ENCODE peak calls at places on chromosomes 16 and 17, in six cellular contexts. T, K, W, Z, A and H are unnamed samples.

GRCh38 chr16:80594756-80595155 is 54.0 kb downstream of the DYNLRB2 start:
- DNase-seq in T (no peak), K (no peak), W (no peak), Z (no peak), A (no peak), H (no peak)

GRCh38 chr17:45381001-45381400 is 51.7 kb downstream of the ARHGAP27 start:
- DNase-seq in T (no peak), K (no peak), W (no peak), Z (no peak), A (no peak), H (no peak)

GRCh38 chr17:42997984-42998938 is at the start of gene RPL27:
- DNase-seq in T (peak), K (peak), W (peak), Z (peak), A (peak), H (peak)

GRCh38 chr16:85428168-85428898 is 184.8 kb upstream of the GSE1 start:
- DNase-seq in T (no peak), K (peak), W (peak), Z (no peak), A (peak), H (peak)

GRCh38 chr17:76501018-76501826 is at the start of gene RHBDF2:
- DNase-seq in T (no peak), K (peak), W (peak), Z (peak), A (peak), H (peak)

GRCh38 chr17:60147553-60148241 is 2.1 kb upstream of the CA4 start:
- DNase-seq in T (no peak), K (no peak), W (no peak), Z (no peak), A (no peak), H (no peak)

GRCh38 chr17:77325826-77326581 is 185.2 kb downstream of the SEC14L1 start:
- DNase-seq in T (no peak), K (no peak), W (peak), Z (no peak), A (peak), H (no peak)

GRCh38 chr17:58315281-58315711 is 13.3 kb downstream of the TSPOAP1 start:
- DNase-seq in T (no peak), K (no peak), W (no peak), Z (no peak), A (no peak), H (no peak)

GRCh38 chr16:59053911-59054310 is 319.8 kb upstream of the GOT2 start:
- DNase-seq in T (no peak), K (no peak), W (no peak), Z (no peak), A (no peak), H (no peak)

GRCh38 chr17:14168582-14168981 is 68.1 kb downstream of the CDRT15 start:
- DNase-seq in T (no peak), K (no peak), W (no peak), Z (no peak), A (no peak), H (no peak)

GRCh38 chr16:65214196-65214595 is 92.3 kb upstream of the CDH11 start:
- DNase-seq in T (no peak), K (no peak), W (no peak), Z (no peak), A (no peak), H (no peak)

GRCh38 chr17:71790791-71791190 is 330.0 kb upstream of the SOX9 start:
- DNase-seq in T (no peak), K (no peak), W (no peak), Z (no peak), A (no peak), H (no peak)

GRCh38 chr16:27980919-27981670 is 82.4 kb downstream of the GSG1L start:
- DNase-seq in T (no peak), K (no peak), W (no peak), Z (no peak), A (no peak), H (no peak)

GRCh38 chr16:610513-611381 is 20.0 kb upstream of the WFIKKN1 start:
- DNase-seq in T (no peak), K (peak), W (peak), Z (no peak), A (peak), H (no peak)

GRCh38 chr16:64866026-64866425 is 255.8 kb downstream of the CDH11 start:
- DNase-seq in T (no peak), K (no peak), W (no peak), Z (no peak), A (no peak), H (no peak)

GRCh38 chr17:34645636-34646035 is 66.3 kb downstream of the TMEM132E start:
- DNase-seq in T (no peak), K (peak), W (no peak), Z (no peak), A (no peak), H (peak)

GRCh38 chr16:29170393-29171239 is 185.8 kb downstream of the LAT start:
- DNase-seq in T (no peak), K (no peak), W (no peak), Z (no peak), A (no peak), H (no peak)

GRCh38 chr16:86072328-86073102 is 173.6 kb downstream of the IRF8 start:
- DNase-seq in T (peak), K (peak), W (no peak), Z (peak), A (peak), H (peak)

GRCh38 chr16:4661661-4662060 is 31.7 kb upstream of the NUDT16L1 start:
- DNase-seq in T (no peak), K (no peak), W (no peak), Z (no peak), A (no peak), H (no peak)

GRCh38 chr17:229130-229944 is 47.9 kb upstream of the DOC2B start:
- DNase-seq in T (no peak), K (no peak), W (no peak), Z (no peak), A (no peak), H (no peak)

GRCh38 chr17:3959295-3959899 is 4.8 kb downstream of the ATP2A3 start:
- DNase-seq in T (no peak), K (peak), W (no peak), Z (peak), A (no peak), H (no peak)

GRCh38 chr16:57619133-57619605 is 9.3 kb upstream of the ADGRG1 start:
- DNase-seq in T (no peak), K (no peak), W (no peak), Z (no peak), A (no peak), H (no peak)

GRCh38 chr17:49491370-49491769 is 3.7 kb upstream of the NGFR start:
- DNase-seq in T (no peak), K (no peak), W (no peak), Z (no peak), A (no peak), H (no peak)

GRCh38 chr17:27381007-27381501 is 75.2 kb upstream of the KSR1 start:
- DNase-seq in T (no peak), K (peak), W (peak), Z (peak), A (peak), H (peak)

GRCh38 chr17:40600486-40601046 is 35.3 kb upstream of the CCR7 start:
- DNase-seq in T (no peak), K (peak), W (no peak), Z (no peak), A (no peak), H (no peak)

GRCh38 chr16:67406628-67407027 is 9.6 kb downstream of the ZDHHC1 start:
- DNase-seq in T (peak), K (no peak), W (no peak), Z (no peak), A (no peak), H (no peak)

GRCh38 chr17:5203178-5203907 is 11.7 kb upstream of the ZNF594 start:
- DNase-seq in T (no peak), K (no peak), W (no peak), Z (no peak), A (no peak), H (no peak)

GRCh38 chr17:28807925-28808641 is 34.5 kb downstream of the FAM222B start:
- DNase-seq in T (peak), K (peak), W (no peak), Z (peak), A (no peak), H (no peak)

GRCh38 chr17:73841431-73842060 is 197.3 kb upstream of the SDK2 start:
- DNase-seq in T (no peak), K (peak), W (no peak), Z (no peak), A (peak), H (no peak)
- TF ChIP-seq CTCF in T (no peak), K (no peak), W (peak), Z (no peak), A (peak), H (no peak)

GRCh38 chr16:87304951-87305350 is 12.2 kb downstream of the C16orf95 start:
- DNase-seq in T (no peak), K (no peak), W (no peak), Z (no peak), A (no peak), H (no peak)

GRCh38 chr16:87303962-87304521 is 13.2 kb downstream of the C16orf95 start:
- DNase-seq in T (no peak), K (no peak), W (no peak), Z (no peak), A (no peak), H (no peak)

GRCh38 chr16:87303431-87303930 is 13.7 kb downstream of the C16orf95 start:
- DNase-seq in T (no peak), K (no peak), W (no peak), Z (no peak), A (peak), H (no peak)

GRCh38 chr16:87308826-87309225 is 8.4 kb downstream of the C16orf95 start:
- DNase-seq in T (no peak), K (no peak), W (no peak), Z (no peak), A (no peak), H (no peak)

GRCh38 chr16:87305505-87306391 is 11.4 kb downstream of the C16orf95 start:
- DNase-seq in T (peak), K (peak), W (no peak), Z (no peak), A (no peak), H (no peak)
- TF ChIP-seq CTCF in T (peak), K (no peak), W (no peak), Z (no peak), A (no peak), H (no peak)

DNA sequence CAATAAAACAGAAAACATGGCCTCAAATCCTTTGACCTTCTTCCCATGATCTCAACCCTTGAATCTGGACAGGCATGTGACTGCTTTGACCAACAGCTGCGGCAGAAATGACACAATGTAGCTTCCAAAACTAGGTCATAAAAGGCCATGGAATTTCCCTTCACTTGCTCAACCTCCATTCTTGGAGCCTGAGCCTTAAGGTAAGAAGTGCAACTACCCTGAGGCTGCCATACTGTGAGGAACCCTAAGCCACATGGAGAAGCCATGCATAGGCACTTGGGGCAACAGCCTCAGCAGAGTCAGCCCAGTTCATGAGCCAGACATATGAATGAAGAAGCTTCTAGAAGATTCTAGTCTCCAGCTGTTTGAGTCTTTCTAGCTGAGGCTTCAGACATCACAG is 75.8 kb upstream of the BRD7 start:
- DNase-seq in T (no peak), K (no peak), W (no peak), Z (no peak), A (no peak), H (no peak)
- TF ChIP-seq CTCF in T (no peak), K (no peak), W (no peak), Z (no peak), A (no peak), H (no peak)

DNA sequence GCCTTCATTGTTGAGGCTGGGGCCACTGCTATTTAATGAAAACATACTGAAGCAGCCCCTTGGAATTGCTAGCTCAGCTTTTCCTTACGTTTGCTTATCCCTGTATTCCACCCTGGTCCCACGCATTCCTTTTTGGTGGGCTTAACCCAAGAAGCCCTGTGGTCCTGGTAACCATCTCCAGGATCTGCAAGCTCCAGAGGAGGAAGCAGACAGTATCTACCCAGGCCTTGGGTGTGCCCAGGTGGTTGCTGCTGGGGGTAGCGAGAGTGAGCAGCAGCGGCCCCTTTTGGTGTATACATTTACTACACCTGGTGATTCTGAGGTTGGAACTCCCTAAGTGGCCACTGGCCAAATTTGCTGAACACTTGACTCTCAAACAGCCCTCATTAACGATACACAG is 97.7 kb downstream of the CBLN1 start:
- DNase-seq in T (no peak), K (peak), W (no peak), Z (no peak), A (peak), H (no peak)
- TF ChIP-seq CTCF in T (no peak), K (no peak), W (no peak), Z (no peak), A (peak), H (no peak)

GRCh38 chr16:52556083-52556482 is 9.1 kb upstream of the TOX3 start:
- DNase-seq in T (no peak), K (no peak), W (no peak), Z (no peak), A (no peak), H (no peak)

GRCh38 chr16:52555572-52555971 is 8.6 kb upstream of the TOX3 start:
- DNase-seq in T (no peak), K (no peak), W (no peak), Z (no peak), A (no peak), H (no peak)

GRCh38 chr16:52552643-52553042 is 5.7 kb upstream of the TOX3 start:
- DNase-seq in T (no peak), K (no peak), W (no peak), Z (no peak), A (no peak), H (no peak)

GRCh38 chr16:52554334-52554733 is 7.4 kb upstream of the TOX3 start:
- DNase-seq in T (no peak), K (no peak), W (no peak), Z (no peak), A (no peak), H (no peak)

GRCh38 chr16:52553322-52553721 is 6.4 kb upstream of the TOX3 start:
- DNase-seq in T (no peak), K (no peak), W (no peak), Z (no peak), A (no peak), H (no peak)
- TF ChIP-seq CTCF in T (no peak), K (peak), W (no peak), Z (no peak), A (peak), H (peak)

GRCh38 chr17:38871247-38871991 is 1.6 kb downstream of the LASP1 start:
- DNase-seq in T (no peak), K (peak), W (peak), Z (peak), A (peak), H (no peak)
- TF ChIP-seq CTCF in T (no peak), K (peak), W (no peak), Z (no peak), A (peak), H (no peak)

GRCh38 chr17:2798188-2798587 is 1.9 kb downstream of the RAP1GAP2 start:
- DNase-seq in T (no peak), K (no peak), W (no peak), Z (no peak), A (no peak), H (no peak)

GRCh38 chr17:2797632-2798031 is 1.4 kb downstream of the RAP1GAP2 start:
- DNase-seq in T (no peak), K (no peak), W (no peak), Z (no peak), A (no peak), H (no peak)

GRCh38 chr17:2797226-2797625 is 988 bp downstream of the RAP1GAP2 start:
- DNase-seq in T (no peak), K (no peak), W (no peak), Z (no peak), A (no peak), H (no peak)

GRCh38 chr17:2795412-2796163 is 650 bp upstream of the RAP1GAP2 start:
- DNase-seq in T (no peak), K (no peak), W (no peak), Z (no peak), A (no peak), H (no peak)

GRCh38 chr17:2796164-2797140 is at the start of gene RAP1GAP2:
- DNase-seq in T (no peak), K (peak), W (peak), Z (no peak), A (no peak), H (no peak)
- TF ChIP-seq CTCF in T (no peak), K (no peak), W (no peak), Z (no peak), A (no peak), H (no peak)